ENCODE peak calls at places on chromosome 11, in six cellular contexts. O is Karpas-422, J is HAP-1, Z is small intestine, R is psoas muscle, B is right lobe of liver. D is an unnamed sample.
A peak's percentile ranks its signal among the peaks of the same experiment; 100 is the strongest.

GRCh38 chr11:2589538-2589934 is 110.3 kb downstream of the KCNQ1OT1 start:
- DNase-seq in O (no peak), R (peak; percentile 30), J (no peak), B (no peak), Z (no peak), D (no peak)

GRCh38 chr11:63547076-63547475 is 10.5 kb downstream of the PLAAT4 start:
- DNase-seq in O (no peak), Z (no peak), R (no peak), J (no peak), B (no peak), D (no peak)

GRCh38 chr11:63737718-63738117 is 30.9 kb downstream of the ZFTA start:
- DNase-seq in B (no peak), O (no peak), Z (no peak), J (no peak), R (no peak), D (no peak)

GRCh38 chr11:47587039-47587675 is 679 bp downstream of the FAM180B start:
- DNase-seq in R (no peak), J (no peak), O (no peak), Z (no peak), B (no peak), D (no peak)

GRCh38 chr11:69371731-69372588 is 78.0 kb downstream of the MYEOV start:
- DNase-seq in O (no peak), Z (no peak), B (peak; percentile 40), J (no peak), R (peak; percentile 24), D (no peak)

GRCh38 chr11:113991170-113991569 is 16.3 kb downstream of the HTR3A start:
- DNase-seq in O (peak; percentile 66), J (peak; percentile 34), B (no peak), R (no peak), Z (no peak), D (no peak)

GRCh38 chr11:70575396-70576060 is 177.2 kb downstream of the CTTN start:
- DNase-seq in R (peak; percentile 23), O (peak; percentile 19), J (no peak), Z (no peak), B (peak; percentile 38), D (no peak)

GRCh38 chr11:44575288-44575672 is 9.8 kb downstream of the CD82 start:
- DNase-seq in B (no peak), R (no peak), O (no peak), Z (no peak), J (no peak), D (no peak)

GRCh38 chr11:123654566-123655081 is at the start of gene SCN3B:
- DNase-seq in O (no peak), Z (peak; percentile 63), B (no peak), J (peak; percentile 70), R (peak; percentile 86), D (no peak)

GRCh38 chr11:83024270-83024854 is 47.3 kb downstream of the RAB30 start:
- DNase-seq in B (no peak), Z (peak; percentile 37), R (no peak), J (no peak), O (no peak), D (no peak)

GRCh38 chr11:100438366-100438765 is 248.7 kb upstream of the ARHGAP42 start:
- DNase-seq in R (no peak), O (no peak), B (no peak), Z (no peak), J (no peak), D (no peak)

GRCh38 chr11:73288197-73288872 is 16.2 kb downstream of the P2RY6 start:
- DNase-seq in R (no peak), B (no peak), J (no peak), O (no peak), Z (no peak), D (no peak)

GRCh38 chr11:68966894-68967780 is 13.6 kb downstream of the MRGPRD start:
- DNase-seq in O (no peak), R (no peak), Z (no peak), B (peak; percentile 14), J (no peak), D (no peak)

GRCh38 chr11:119721129-119722120 is 7.6 kb downstream of the NECTIN1 start:
- DNase-seq in O (no peak), Z (peak; percentile 64), R (peak; percentile 55), J (peak; percentile 18), B (no peak), D (no peak)

GRCh38 chr11:72297828-72298227 is 53.9 kb upstream of the PHOX2A start:
- DNase-seq in R (no peak), J (no peak), O (no peak), B (no peak), Z (no peak), D (no peak)

GRCh38 chr11:96322775-96323642 is 20.0 kb downstream of the MAML2 start:
- DNase-seq in J (no peak), O (no peak), B (no peak), Z (no peak), R (no peak), D (no peak)
- H3K4me1 ChIP-seq in J (peaks cover 33% of the 10 kb centered on the region), O (no peaks in the 10 kb centered on the region), B (no peaks in the 10 kb centered on the region), Z (no peaks in the 10 kb centered on the region), R (no peaks in the 10 kb centered on the region), D (peaks cover 57% of the 10 kb centered on the region)

GRCh38 chr11:121460941-121461514 is 8.3 kb upstream of the SORL1-AS1 start:
- DNase-seq in O (no peak), B (peak; percentile 91), Z (peak; percentile 32), R (no peak), J (no peak), D (no peak)
- H3K4me1 ChIP-seq in O (peaks cover 100% of the 10 kb centered on the region), B (no peaks in the 10 kb centered on the region), Z (no peaks in the 10 kb centered on the region), R (no peaks in the 10 kb centered on the region), J (peaks cover 11% of the 10 kb centered on the region), D (peaks cover 99% of the 10 kb centered on the region)

GRCh38 chr11:9609002-9609759 is 35.7 kb downstream of the WEE1 start:
- DNase-seq in Z (no peak), B (no peak), J (no peak), R (no peak), O (no peak), D (no peak)

GRCh38 chr11:9606799-9607510 is 33.5 kb downstream of the WEE1 start:
- DNase-seq in R (no peak), O (peak; percentile 76), B (no peak), Z (peak; percentile 74), J (no peak), D (no peak)

GRCh38 chr11:9607511-9607899 is 34.0 kb downstream of the WEE1 start:
- DNase-seq in J (no peak), O (peak; percentile 42), Z (no peak), B (no peak), R (no peak), D (no peak)

GRCh38 chr11:9613118-9613829 is 39.8 kb downstream of the WEE1 start:
- DNase-seq in J (peak; percentile 97), Z (peak; percentile 94), R (peak; percentile 97), B (peak; percentile 93), O (peak; percentile 96), D (peak; percentile 78)

DNA sequence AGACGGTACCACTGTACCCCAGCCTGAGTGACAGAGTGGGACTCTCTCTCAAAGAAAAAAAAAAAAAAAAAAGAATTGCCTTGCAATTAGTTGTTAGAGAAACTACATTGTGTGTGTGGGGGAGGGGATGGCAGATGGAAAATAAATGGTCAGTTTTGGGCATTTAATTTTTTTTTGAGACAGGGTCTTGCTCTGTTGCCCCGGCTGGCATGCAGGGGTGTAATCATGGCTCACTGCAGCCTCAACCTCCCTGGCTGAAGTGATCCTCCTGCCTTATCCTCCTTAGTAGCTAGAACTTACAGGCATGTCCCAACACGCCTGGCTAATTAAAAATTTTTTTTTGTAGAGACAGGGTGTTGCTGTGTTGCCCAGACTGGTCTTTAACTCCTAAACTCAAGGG is 36.4 kb downstream of the WEE1 start:
- DNase-seq in O (no peak), R (no peak), B (no peak), J (no peak), Z (no peak), D (no peak)
- H3K4me1 ChIP-seq in O (peaks cover 68% of the 10 kb centered on the region), R (no peaks in the 10 kb centered on the region), B (no peaks in the 10 kb centered on the region), J (peaks cover 26% of the 10 kb centered on the region), Z (peaks cover 3% of the 10 kb centered on the region), D (peaks cover 14% of the 10 kb centered on the region)

DNA sequence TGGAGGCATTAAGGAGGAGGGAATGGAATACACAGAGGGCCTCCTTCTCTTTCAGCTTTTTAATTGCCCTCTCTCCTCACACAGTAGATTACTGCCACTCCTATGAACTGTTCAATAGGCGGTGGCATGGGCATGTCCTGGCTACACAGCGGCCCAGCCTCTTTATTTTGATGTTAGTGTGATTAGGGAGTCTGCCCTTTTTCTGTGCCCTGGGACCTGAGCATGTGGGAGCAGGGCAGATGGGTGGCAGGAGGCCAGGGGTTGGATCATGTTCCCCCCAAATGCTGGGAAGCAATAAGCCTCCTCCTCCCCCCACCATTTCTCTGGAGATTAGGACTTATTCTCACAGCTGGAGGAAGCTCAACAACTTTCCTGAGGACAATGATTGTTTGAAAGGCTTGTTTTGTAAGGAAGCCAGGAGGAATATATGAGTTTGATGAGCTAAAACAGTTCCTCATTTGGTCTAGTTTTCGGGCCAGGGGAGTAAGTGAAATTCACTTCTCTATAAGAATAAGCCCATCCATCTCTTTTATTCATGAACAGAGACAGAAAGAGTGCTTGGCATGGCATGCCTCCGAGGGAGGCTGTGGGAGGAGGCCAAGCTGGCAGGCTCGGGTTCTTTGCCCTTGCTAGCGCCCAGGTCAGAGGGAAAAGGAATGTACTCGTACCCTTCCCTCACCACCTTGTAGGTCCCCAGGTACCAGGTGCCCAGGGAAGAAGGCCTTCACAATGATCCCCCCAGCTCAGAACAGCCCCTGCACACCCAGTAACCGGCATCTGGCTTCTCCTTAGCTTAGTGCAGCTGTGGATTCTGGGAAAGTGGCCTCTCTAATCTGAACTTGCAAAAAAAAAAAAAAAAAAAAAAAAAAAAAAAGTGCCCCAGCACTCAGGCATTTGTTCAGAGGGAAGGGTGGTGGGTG is 1.0 kb downstream of the HEPN1 start:
- DNase-seq in J (no peak), B (no peak), R (no peak), Z (no peak), O (no peak), D (no peak)
- H3K4me1 ChIP-seq in J (no peaks in the 10 kb centered on the region), B (no peaks in the 10 kb centered on the region), R (no peaks in the 10 kb centered on the region), Z (no peaks in the 10 kb centered on the region), O (no peaks in the 10 kb centered on the region), D (peaks cover 29% of the 10 kb centered on the region)

GRCh38 chr11:74780277-74780870 is 31.7 kb downstream of the RNF169 start:
- DNase-seq in J (no peak), O (no peak), B (no peak), R (no peak), Z (no peak), D (no peak)
- H3K4me1 ChIP-seq in J (no peaks in the 10 kb centered on the region), O (peaks cover 81% of the 10 kb centered on the region), B (no peaks in the 10 kb centered on the region), R (peaks cover 48% of the 10 kb centered on the region), Z (no peaks in the 10 kb centered on the region), D (peaks cover 34% of the 10 kb centered on the region)

GRCh38 chr11:94128746-94129504 is at the start of gene PANX1:
- DNase-seq in Z (peak; percentile 86), R (peak; percentile 84), J (peak; percentile 82), B (peak; percentile 82), O (peak; percentile 98), D (peak; percentile 69)
- H3K4me1 ChIP-seq in Z (no peaks in the 10 kb centered on the region), R (peaks cover 10% of the 10 kb centered on the region), J (peaks cover 9% of the 10 kb centered on the region), B (no peaks in the 10 kb centered on the region), O (peaks cover 26% of the 10 kb centered on the region), D (peaks cover 44% of the 10 kb centered on the region)

DNA sequence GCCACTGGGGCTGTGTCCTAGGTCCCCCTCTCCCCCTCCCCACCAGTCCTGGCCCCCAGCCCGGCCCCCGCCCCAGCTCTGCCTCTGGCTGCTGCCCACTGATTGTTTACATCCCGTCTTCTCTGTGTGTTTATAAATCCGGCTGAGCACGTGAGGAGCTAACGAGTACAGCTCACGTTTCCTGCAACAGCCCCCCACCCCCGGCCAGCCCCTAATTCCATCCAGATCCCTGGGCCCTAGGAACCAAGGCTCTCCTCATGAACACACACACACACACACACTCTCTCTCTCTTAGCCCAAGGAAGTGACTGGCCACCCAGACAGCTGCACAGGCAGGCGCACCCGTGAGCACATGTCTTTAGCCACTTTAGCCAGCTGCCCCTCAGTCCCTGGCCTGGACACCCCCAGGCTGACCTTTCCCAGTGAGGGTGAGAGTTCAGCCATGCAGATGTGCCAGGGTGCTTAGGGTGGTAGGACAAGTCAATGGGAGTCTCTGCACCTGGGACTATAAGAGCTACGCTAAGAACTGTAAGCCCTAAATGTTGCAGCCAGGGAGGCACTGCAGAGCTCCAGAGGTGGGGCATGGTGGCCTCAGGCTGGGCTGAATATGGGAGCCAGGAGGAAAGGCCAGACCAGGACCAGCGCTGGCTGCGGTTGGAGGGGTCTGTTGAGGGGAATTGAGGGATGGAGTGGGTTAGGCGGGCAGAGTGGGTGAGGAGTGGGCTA is 2.9 kb downstream of the CLCF1 start:
- DNase-seq in J (no peak), B (no peak), O (no peak), Z (no peak), R (no peak), D (no peak)
- H3K4me1 ChIP-seq in J (peaks cover 8% of the 10 kb centered on the region), B (no peaks in the 10 kb centered on the region), O (peaks cover 87% of the 10 kb centered on the region), Z (peaks cover 3% of the 10 kb centered on the region), R (peaks cover 16% of the 10 kb centered on the region), D (peaks cover 54% of the 10 kb centered on the region)